ENCODE peak calls at places on chromosomes 13 and 19, in ten cellular contexts. A is endodermal cell; C is suprapubic skin; I is stimulated activated CD4-positive, alpha-beta T cell treated with anti-CD3 and anti-CD28 coated beads, TNF-alpha, amount 100 ng/mL, for 48 hours; U is RPMI7951; Q is AG09319; Y is activated CD8-positive, alpha-beta memory T cell treated with anti-CD3 and anti-CD28 coated beads for 1 hour; G is neural progenitor cell; R is activated CD4-positive, alpha-beta T cell treated with anti-CD3 and anti-CD28 coated beads for 48 hours; W is NCI-H345. H is an unnamed sample.

GRCh38 chr13:109576331-109576813 is 210.0 kb downstream of the IRS2 start:
- DNase-seq in A (no peak), C (no peak), I (no peak), U (no peak), Q (no peak), Y (no peak), G (no peak), R (no peak), W (peak), H (no peak)

GRCh38 chr13:110132178-110132975 is 174.6 kb downstream of the COL4A1 start:
- DNase-seq in A (peak), C (no peak), I (no peak), U (no peak), Q (no peak), Y (no peak), G (no peak), R (no peak), W (peak), H (peak)

GRCh38 chr19:4295972-4296771 is 6.0 kb downstream of the TMIGD2 start:
- DNase-seq in A (peak), C (no peak), I (no peak), U (peak), Q (no peak), Y (no peak), G (no peak), R (no peak), W (peak), H (peak)

GRCh38 chr13:44934724-44935123 is 54.5 kb downstream of the NUFIP1 start:
- DNase-seq in A (no peak), C (no peak), I (no peak), U (peak), Q (no peak), Y (no peak), G (no peak), R (no peak), W (no peak), H (no peak)

GRCh38 chr19:41226053-41226873 is 7.2 kb downstream of the AXL start:
- DNase-seq in A (peak), C (peak), I (peak), U (peak), Q (peak), Y (no peak), G (peak), R (peak), W (no peak), H (no peak)

GRCh38 chr13:98509271-98510155 is 67.4 kb downstream of the STK24 start:
- DNase-seq in A (no peak), C (peak), I (no peak), U (peak), Q (peak), Y (no peak), G (no peak), R (peak), W (no peak), H (no peak)

GRCh38 chr13:96223231-96223630 is 133.3 kb downstream of the HS6ST3 start:
- DNase-seq in A (no peak), C (no peak), I (no peak), U (no peak), Q (no peak), Y (no peak), G (no peak), R (no peak), W (no peak), H (no peak)

GRCh38 chr13:75919660-75920199 is 283.6 kb downstream of the LMO7 start:
- DNase-seq in A (no peak), C (no peak), I (no peak), U (no peak), Q (no peak), Y (no peak), G (no peak), R (no peak), W (no peak), H (no peak)

GRCh38 chr13:75946746-75947397 is 310.7 kb downstream of the LMO7 start:
- DNase-seq in A (no peak), C (no peak), I (no peak), U (no peak), Q (no peak), Y (no peak), G (no peak), R (no peak), W (no peak), H (no peak)

H was measured in NCI-H1105.